ENCODE peak calls at places on chromosomes 13 and 19, in four cellular contexts. F, Y, K and B are unnamed samples.

GRCh38 chr13:24207841-24208240 is 47.3 kb downstream of the SPATA13 start:
- DNase-seq in F (no peak), Y (no peak), K (no peak), B (no peak)

GRCh38 chr13:99663185-99663825 is 162.0 kb downstream of the TM9SF2 start:
- DNase-seq in F (no peak), Y (no peak), K (no peak), B (no peak)

GRCh38 chr19:18203408-18203862 is 407 bp downstream of the RAB3A start:
- DNase-seq in F (no peak), Y (no peak), K (no peak), B (no peak)

GRCh38 chr19:30682576-30683536 is 310.7 kb downstream of the ZNF536 start:
- DNase-seq in F (peak; percentile 82), Y (peak; percentile 63), K (peak; percentile 51), B (peak; percentile 71)

GRCh38 chr13:46796515-46797467 is at the start of gene ESD:
- DNase-seq in F (peak; percentile 87), Y (peak; percentile 93), K (peak; percentile 73), B (peak; percentile 89)

GRCh38 chr13:32311188-32311897 is 3.8 kb downstream of the ZAR1L start:
- DNase-seq in F (no peak), Y (peak; percentile 31), K (no peak), B (no peak)

GRCh38 chr13:40058757-40059236 is 403.3 kb downstream of the COG6 start:
- DNase-seq in F (no peak), Y (no peak), K (no peak), B (peak; percentile 9)

GRCh38 chr13:28574617-28575142 is 79.8 kb upstream of the FLT1 start:
- DNase-seq in F (peak; percentile 100), Y (no peak), K (no peak), B (peak; percentile 98)

GRCh38 chr13:49376121-49376520 is 67.7 kb downstream of the CAB39L start:
- DNase-seq in F (no peak), Y (no peak), K (no peak), B (no peak)
- H2AFZ ChIP-seq in F (no peak overlapping the region), Y (no peak overlapping the region), K (no peak overlapping the region), B (no peak overlapping the region)

DNA sequence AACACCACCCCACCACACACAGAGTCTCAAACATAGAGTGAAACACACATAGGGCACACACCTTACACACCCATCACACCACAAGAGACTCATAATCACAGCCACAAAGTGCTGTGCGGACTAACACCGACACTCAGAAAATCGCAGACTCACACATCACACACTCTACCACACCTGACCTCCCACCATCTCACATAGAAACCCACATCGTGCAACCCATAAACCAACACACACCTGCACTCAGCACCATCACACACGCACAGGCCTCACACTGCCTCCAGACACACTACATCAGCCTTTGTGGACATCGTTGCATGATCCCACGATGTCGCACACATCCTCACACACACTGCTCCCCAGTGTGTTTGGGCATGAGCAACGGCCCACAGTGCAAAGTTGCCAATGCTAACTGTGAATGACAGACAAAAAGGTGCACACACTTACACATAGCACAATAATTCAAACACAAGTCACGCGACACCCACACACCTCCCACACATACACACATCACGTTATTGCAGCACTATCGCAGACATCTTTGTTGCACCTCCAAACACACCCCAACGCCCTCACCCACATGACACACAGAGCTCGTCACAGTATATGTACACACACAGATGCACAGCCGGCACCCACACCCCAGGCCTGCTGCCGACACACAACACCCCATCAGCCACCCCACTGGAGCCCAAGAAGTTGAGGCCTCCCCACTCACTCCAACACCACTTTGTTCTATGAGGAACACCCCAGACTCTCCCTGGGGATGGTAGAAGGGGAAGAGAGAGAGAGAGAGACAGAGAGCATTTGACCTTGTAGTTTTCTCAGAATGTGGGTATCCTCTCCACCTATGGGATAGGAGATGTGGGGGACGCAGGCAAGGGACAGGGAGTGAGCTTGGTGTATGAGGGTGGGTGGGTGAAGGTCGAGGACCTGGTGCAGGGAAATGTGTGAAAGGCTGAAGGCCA is 1.2 kb upstream of the ATP1A3 start:
- DNase-seq in F (no peak), Y (no peak), K (no peak), B (no peak)
- H3K23ac ChIP-seq in F (no peak overlapping the region), Y (no peak overlapping the region), K (peak overlapping the region; percentile 40), B (no peak overlapping the region)

GRCh38 chr13:80082396-80083096 is 258.4 kb downstream of the SPRY2 start:
- DNase-seq in F (peak; percentile 74), Y (no peak), K (no peak), B (peak; percentile 22)

GRCh38 chr13:80083516-80084085 is 257.3 kb downstream of the SPRY2 start:
- DNase-seq in F (peak; percentile 5), Y (no peak), K (no peak), B (peak; percentile 79)

GRCh38 chr13:80086304-80086721 is 254.6 kb downstream of the SPRY2 start:
- DNase-seq in F (peak; percentile 60), Y (no peak), K (no peak), B (no peak)

GRCh38 chr13:80084086-80084676 is 256.7 kb downstream of the SPRY2 start:
- DNase-seq in F (peak; percentile 93), Y (no peak), K (no peak), B (peak; percentile 85)

DNA sequence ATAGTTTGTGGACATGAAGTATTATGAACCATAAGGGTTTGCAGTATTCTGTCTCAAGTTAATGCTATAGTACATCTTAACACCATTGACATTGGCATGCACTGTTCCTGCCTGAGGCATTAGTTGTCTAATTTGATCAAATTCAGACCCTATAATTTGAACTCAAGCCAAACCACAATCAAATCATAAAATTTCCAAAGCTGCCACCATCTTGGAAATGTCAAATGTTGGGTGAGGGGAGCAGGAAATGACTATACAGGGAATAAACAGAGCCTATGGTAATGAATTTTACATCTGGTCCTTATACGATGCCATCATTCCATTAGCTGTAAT is 257.9 kb downstream of the SPRY2 start:
- DNase-seq in F (no peak), Y (no peak), K (no peak), B (no peak)
- H2BK15ac ChIP-seq in F (no peak overlapping the region), Y (no peak overlapping the region), K (no peak overlapping the region), B (no peak overlapping the region)

DNA sequence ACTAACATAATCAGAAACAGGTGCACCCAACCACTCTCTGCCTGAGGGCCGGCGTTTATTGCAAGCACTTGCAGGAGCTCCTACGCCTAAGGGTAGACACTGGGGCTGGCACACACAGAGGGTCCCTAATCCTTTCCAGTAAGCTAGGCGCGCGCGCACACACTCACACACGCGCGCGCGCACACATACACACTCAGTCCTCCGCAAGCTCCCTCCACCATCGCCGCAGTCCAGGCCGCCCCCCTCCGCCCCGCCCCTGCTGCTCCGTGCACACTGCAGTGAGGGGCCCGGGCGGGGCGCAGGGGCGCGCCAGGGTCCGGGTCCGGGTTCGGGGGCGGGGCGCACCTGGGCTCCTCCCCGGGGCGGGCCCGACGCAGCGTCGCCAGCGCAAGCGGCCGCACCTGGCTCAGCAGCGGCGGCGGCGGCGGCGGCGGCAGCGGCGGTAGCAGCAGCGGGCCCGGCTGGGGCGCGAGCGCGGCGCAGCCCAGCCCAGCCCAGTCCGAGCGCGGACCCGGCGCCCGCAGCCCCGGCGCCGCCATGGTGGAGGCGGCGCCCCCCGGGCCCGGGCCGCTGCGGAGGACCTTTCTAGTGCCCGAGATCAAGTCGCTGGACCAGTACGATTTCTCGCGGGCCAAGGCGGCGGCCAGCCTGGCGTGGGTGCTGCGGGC is at the start of gene CAMSAP3:
- DNase-seq in F (no peak), Y (peak; percentile 86), K (peak; percentile 82), B (no peak)
- H2AFZ ChIP-seq in F (no peak within 1 kb of the TSS), Y (no peak within 1 kb of the TSS), K (peak within 1 kb of the TSS; percentile 93), B (no peak within 1 kb of the TSS)

GRCh38 chr13:90846956-90847355 is 500.5 kb upstream of the MIR17HG start:
- DNase-seq in F (no peak), Y (no peak), K (no peak), B (no peak)
- H3K23ac ChIP-seq in F (no peak overlapping the region), Y (no peak overlapping the region), K (no peak overlapping the region), B (no peak overlapping the region)